ENCODE peak calls at places on chromosomes 2 and 18, in nine cellular contexts. T, Q, W, R, M, F, H, O and G are unnamed samples.

GRCh38 chr18:34971313-34971712 is 69.9 kb upstream of the MAPRE2 start:
- DNase-seq in O (no peak), W (peak), Q (no peak), F (peak), M (no peak), R (no peak), T (no peak), H (no peak), G (no peak)

GRCh38 chr2:65799455-65799854 is 367.1 kb upstream of the SPRED2 start:
- DNase-seq in W (no peak), O (no peak), M (no peak), H (no peak), Q (no peak), R (no peak), F (no peak), T (no peak), G (no peak)

GRCh38 chr2:158518083-158518482 is 61.3 kb downstream of the PKP4 start:
- DNase-seq in F (peak), Q (no peak), M (no peak), W (no peak), H (no peak), O (no peak), R (no peak), T (no peak), G (no peak)

GRCh38 chr2:149783284-149783683 is 195.7 kb upstream of the MMADHC start:
- DNase-seq in F (no peak), W (no peak), M (no peak), O (no peak), Q (no peak), R (no peak), H (no peak), T (no peak), G (no peak)

GRCh38 chr2:43084699-43085091 is 141.7 kb downstream of the ZFP36L2 start:
- DNase-seq in W (peak), O (no peak), R (peak), Q (no peak), M (peak), F (peak), T (no peak), H (no peak), G (peak)

GRCh38 chr2:12498703-12499102 is 218.0 kb upstream of the TRIB2 start:
- DNase-seq in F (peak), O (no peak), W (peak), M (no peak), T (no peak), Q (no peak), H (peak), R (no peak), G (no peak)

GRCh38 chr2:197575987-197576386 is 60.1 kb downstream of the MOB4 start:
- DNase-seq in F (peak), R (peak), H (no peak), T (no peak), M (no peak), O (no peak), Q (no peak), W (peak), G (no peak)

GRCh38 chr2:100470898-100471514 is 724 bp downstream of the NMS start:
- DNase-seq in R (no peak), M (peak), F (peak), O (no peak), W (peak), T (no peak), H (no peak), Q (no peak), G (no peak)

GRCh38 chr2:222518570-222519381 is 94.4 kb downstream of the SGPP2 start:
- DNase-seq in W (peak), T (peak), H (peak), F (peak), Q (no peak), R (no peak), O (peak), M (no peak), G (no peak)

GRCh38 chr18:24590946-24591345 is 130.5 kb downstream of the HRH4 start:
- DNase-seq in R (no peak), F (no peak), M (no peak), W (no peak), O (no peak), T (no peak), Q (no peak), H (no peak), G (no peak)

GRCh38 chr2:72275084-72275483 is 127.4 kb upstream of the CYP26B1 start:
- DNase-seq in W (no peak), O (no peak), H (no peak), Q (no peak), F (no peak), T (no peak), R (no peak), M (no peak), G (no peak)

GRCh38 chr18:36187826-36188721 is 777 bp downstream of the MOCOS start:
- DNase-seq in T (peak), W (peak), H (no peak), F (peak), Q (no peak), O (peak), M (peak), R (peak), G (peak)

GRCh38 chr2:191204443-191204842 is 40.8 kb upstream of the MYO1B start:
- DNase-seq in M (no peak), H (no peak), W (no peak), Q (no peak), F (no peak), O (no peak), R (no peak), T (no peak), G (no peak)

GRCh38 chr2:172976816-172977215 is 98.8 kb upstream of the MAP3K20 start:
- DNase-seq in R (no peak), H (no peak), O (no peak), T (no peak), F (no peak), W (no peak), M (no peak), Q (no peak), G (no peak)

GRCh38 chr2:172978053-172978383 is 97.6 kb upstream of the MAP3K20 start:
- DNase-seq in R (no peak), F (no peak), Q (no peak), M (no peak), W (no peak), H (no peak), T (no peak), O (no peak), G (no peak)

GRCh38 chr2:172976076-172976579 is 99.5 kb upstream of the MAP3K20 start:
- DNase-seq in Q (no peak), H (no peak), W (no peak), M (no peak), R (no peak), O (no peak), T (no peak), F (no peak), G (no peak)

GRCh38 chr2:172974762-172975161 is 100.9 kb upstream of the MAP3K20 start:
- DNase-seq in Q (no peak), T (no peak), F (no peak), R (no peak), O (no peak), M (no peak), W (no peak), H (no peak), G (no peak)

DNA sequence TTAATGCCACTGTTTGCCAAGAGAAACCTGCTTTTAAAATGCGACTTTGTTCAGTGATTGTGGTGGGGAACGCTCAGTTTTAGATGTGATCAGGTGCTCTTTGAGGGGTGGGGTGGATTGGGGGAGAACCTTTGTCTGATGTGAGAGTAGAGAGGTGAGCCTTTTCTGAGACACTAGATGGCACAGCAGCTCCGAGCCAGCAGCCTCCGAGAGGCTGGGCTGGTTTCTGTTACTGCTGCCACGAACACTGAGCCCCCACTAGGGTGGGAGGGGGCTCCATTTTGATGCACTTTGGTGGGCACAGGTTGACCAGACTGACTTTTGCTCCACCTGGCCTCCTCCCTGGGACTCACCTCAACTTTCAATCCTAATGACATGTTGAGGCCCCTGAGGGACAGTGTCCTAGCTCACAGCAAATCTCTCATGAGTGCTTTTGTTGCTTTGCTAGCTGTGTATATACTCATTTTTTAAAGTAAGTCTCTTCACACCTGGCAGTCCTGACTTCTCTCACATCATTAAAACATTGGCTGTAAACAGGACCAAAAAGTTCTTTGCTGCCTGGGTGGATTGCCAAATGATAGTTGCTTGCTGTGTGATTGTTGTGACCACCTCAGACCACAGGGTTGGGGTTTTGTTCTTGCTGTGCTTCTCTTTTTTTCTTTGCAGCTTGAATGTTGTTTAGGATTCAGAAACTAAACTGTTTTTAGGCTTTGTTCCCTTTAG is 98.2 kb upstream of the MAP3K20 start:
- DNase-seq in H (no peak), Q (no peak), M (no peak), W (no peak), R (no peak), O (no peak), F (no peak), T (no peak), G (no peak)
- TF ChIP-seq CTCF in H (no peak), Q (peak), M (peak), W (no peak), R (peak), O (no peak), F (peak), T (no peak), G (no peak)

DNA sequence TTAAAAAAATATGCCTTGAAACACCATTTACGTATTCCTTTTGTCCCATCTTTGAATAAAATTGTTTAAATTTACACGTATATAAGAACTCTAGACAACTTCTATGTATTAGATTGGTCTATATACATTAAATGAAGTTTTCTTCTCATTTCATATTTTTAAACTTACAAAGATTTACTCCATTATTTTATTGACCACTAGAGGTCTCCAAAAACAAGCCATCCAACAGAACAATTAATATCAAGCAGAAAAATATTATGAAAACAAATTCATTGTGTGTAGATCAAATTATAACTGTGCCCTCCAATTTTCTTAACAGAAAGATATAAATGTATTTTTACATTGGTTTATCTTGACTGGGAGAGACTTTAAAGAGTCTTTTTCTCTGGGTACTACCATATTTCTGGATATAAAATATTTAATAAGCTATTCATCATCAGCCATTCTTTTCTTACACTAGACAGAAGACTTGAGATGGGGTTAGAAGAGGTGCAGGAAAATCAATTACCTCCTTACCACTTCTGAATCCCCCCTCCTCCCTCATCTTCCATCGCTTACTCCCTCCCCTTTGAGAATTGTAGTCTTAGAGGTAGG is 66.5 kb downstream of the DPP4 start:
- DNase-seq in O (no peak), H (no peak), M (no peak), F (peak), Q (no peak), R (no peak), W (no peak), T (no peak), G (no peak)
- TF ChIP-seq CTCF in O (peak), H (no peak), M (peak), F (peak), Q (peak), R (peak), W (no peak), T (peak), G (peak)

DNA sequence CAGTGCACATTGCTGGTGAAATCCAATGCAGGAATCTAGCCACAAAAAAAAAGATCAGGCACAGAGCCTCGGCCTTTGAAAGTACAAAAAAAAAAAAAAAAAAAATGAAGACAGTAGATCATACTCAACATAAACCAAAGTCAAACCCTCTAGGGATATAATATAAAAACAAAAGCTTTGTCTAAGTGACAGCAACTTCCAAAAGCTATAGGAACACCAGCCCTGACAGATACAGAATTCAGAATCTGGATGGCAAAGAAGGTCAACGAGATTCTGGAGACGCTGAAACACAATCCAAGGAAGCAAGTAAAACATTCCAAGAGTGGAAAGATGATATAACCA is 54.0 kb upstream of the SCN1A start:
- DNase-seq in F (no peak), R (no peak), T (no peak), M (no peak), Q (no peak), W (no peak), H (no peak), O (no peak), G (no peak)
- TF ChIP-seq CTCF in F (no peak), R (peak), T (no peak), M (peak), Q (no peak), W (no peak), H (no peak), O (no peak), G (no peak)

DNA sequence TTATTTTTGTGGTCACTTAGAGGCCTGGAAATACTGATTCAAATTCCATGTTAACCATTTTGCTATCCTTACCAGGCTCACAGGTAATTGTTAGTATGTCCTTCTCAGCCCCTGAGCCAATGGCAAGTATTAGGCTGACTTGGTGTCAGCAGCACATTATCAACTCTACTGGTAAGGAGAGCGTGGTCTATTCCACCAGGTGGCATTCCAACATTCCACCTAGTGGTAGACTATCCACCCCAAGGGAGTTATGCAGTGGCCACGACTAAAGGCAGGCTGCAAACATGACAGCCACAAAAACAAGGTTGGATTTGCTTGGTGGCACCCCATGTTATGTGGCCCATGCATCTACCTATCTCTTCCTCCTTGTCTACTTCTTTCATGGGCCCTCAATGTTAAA is 31.8 kb upstream of the GCC2 start:
- DNase-seq in T (no peak), W (no peak), Q (no peak), M (no peak), O (peak), R (no peak), F (no peak), H (no peak), G (no peak)
- TF ChIP-seq CTCF in T (no peak), W (no peak), Q (no peak), M (peak), O (peak), R (no peak), F (no peak), H (peak), G (peak)

GRCh38 chr2:175619591-175619990 is 382.5 kb downstream of the LNPK start:
- DNase-seq in F (no peak), H (no peak), Q (no peak), T (no peak), M (no peak), W (no peak), O (no peak), R (no peak), G (no peak)
- TF ChIP-seq CTCF in F (no peak), H (no peak), Q (no peak), T (no peak), M (no peak), W (no peak), O (no peak), R (no peak), G (no peak)

GRCh38 chr18:3852321-3852720 is 402.3 kb downstream of the TGIF1 start:
- DNase-seq in H (no peak), F (no peak), W (no peak), O (no peak), M (no peak), Q (no peak), R (no peak), T (no peak), G (no peak)
- TF ChIP-seq CTCF in H (no peak), F (no peak), W (no peak), O (no peak), M (peak), Q (no peak), R (no peak), T (no peak), G (no peak)